ENCODE peak calls at places on chromosomes 3 and 15, in four cellular contexts. D is heart left ventricle, I is pancreas, C is A549. Z is an unnamed sample. For H3K4me1, the result is how much of the 10 kb centered on the place peaks cover.

GRCh38 chr3:128787256-128788253 is 61.6 kb downstream of the RAB7A start:
- DNase-seq in D (no peak), I (no peak), C (peak), Z (no peak)

GRCh38 chr15:99453646-99454045 is 112.1 kb upstream of the MEF2A start:
- DNase-seq in D (peak), I (no peak), C (no peak), Z (no peak)

GRCh38 chr15:50262533-50262932 is 3.0 kb downstream of the HDC start:
- DNase-seq in D (no peak), I (no peak), C (no peak), Z (no peak)

GRCh38 chr15:31222769-31223345 is 103.8 kb upstream of the KLF13 start:
- DNase-seq in D (no peak), I (peak), C (no peak), Z (no peak)

GRCh38 chr3:159821737-159822136 is 166.9 kb upstream of the IL12A start:
- DNase-seq in D (no peak), I (no peak), C (no peak), Z (no peak)

GRCh38 chr3:14480207-14481017 is 59.7 kb downstream of the GRIP2 start:
- DNase-seq in D (peak), I (peak), C (no peak), Z (no peak)

GRCh38 chr15:55279746-55280351 is 9.8 kb downstream of the RAB27A start:
- DNase-seq in D (no peak), I (no peak), C (peak), Z (no peak)

GRCh38 chr3:17025594-17026139 is 140.9 kb downstream of the PLCL2 start:
- DNase-seq in D (no peak), I (no peak), C (no peak), Z (no peak)

GRCh38 chr3:107412376-107412775 is 35.1 kb downstream of the CCDC54 start:
- DNase-seq in D (no peak), I (no peak), C (no peak), Z (no peak)

GRCh38 chr3:62128028-62128427 is 245.3 kb downstream of the FEZF2 start:
- DNase-seq in D (no peak), I (no peak), C (no peak), Z (peak)

GRCh38 chr15:53202876-53203275 is 412.7 kb upstream of the ONECUT1 start:
- DNase-seq in D (no peak), I (no peak), C (no peak), Z (no peak)

GRCh38 chr15:53196235-53196634 is 406.1 kb upstream of the ONECUT1 start:
- DNase-seq in D (no peak), I (no peak), C (no peak), Z (no peak)

GRCh38 chr15:53193149-53193548 is 403.0 kb upstream of the ONECUT1 start:
- DNase-seq in D (no peak), I (no peak), C (no peak), Z (no peak)

DNA sequence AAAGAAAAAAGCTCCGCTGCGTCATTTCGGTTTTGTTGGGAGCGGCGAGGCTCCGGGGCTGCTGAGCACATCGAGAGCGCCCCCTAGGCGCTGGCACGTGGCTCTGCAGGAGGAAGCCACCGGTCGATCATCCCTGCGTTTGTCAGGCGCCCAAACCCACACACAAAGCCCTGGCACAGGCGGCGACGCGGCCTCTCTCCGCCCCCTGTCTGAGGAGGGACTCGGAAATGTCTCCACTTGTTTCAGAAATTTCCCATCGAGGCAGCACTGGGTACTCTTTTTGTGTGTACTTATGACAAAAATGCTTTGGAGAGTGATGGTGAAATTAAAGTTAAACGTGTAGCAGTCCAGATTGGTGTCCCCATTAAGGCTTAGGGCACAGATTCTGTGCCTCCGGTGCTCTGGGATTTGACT is 407.3 kb upstream of the ONECUT1 start:
- DNase-seq in D (peak), I (peak), C (peak), Z (peak)
- H3K4me3 ChIP-seq in D (no peak), I (peak), C (peak), Z (peak)

GRCh38 chr15:91150492-91151160 is 50.6 kb downstream of the SV2B start:
- DNase-seq in D (no peak), I (no peak), C (no peak), Z (no peak)
- H3K4me1 ChIP-seq in D (under half), I (under half), C (under half), Z (under half)

DNA sequence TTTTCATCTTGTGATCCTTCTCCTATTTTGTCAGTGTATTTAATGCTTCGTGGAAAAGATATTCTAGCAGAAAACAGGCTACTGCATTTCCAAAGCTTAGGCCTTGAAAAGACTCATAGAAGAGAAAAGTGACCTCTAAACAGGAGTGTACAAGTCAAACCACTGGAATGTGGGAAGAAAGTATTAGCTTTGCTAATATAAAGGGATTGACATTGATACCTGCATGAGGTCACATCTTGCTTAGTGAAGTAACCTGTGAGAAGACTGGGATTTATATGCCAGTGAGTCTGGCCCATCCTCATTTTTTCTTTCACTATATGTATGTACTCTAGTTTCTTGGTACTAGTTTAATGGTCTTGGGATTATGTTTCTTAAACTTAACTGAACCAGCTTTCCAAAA is 132.9 kb upstream of the TMC3 start:
- DNase-seq in D (no peak), I (no peak), C (no peak), Z (no peak)
- H3K27ac ChIP-seq in D (no peak), I (no peak), C (no peak), Z (no peak)

DNA sequence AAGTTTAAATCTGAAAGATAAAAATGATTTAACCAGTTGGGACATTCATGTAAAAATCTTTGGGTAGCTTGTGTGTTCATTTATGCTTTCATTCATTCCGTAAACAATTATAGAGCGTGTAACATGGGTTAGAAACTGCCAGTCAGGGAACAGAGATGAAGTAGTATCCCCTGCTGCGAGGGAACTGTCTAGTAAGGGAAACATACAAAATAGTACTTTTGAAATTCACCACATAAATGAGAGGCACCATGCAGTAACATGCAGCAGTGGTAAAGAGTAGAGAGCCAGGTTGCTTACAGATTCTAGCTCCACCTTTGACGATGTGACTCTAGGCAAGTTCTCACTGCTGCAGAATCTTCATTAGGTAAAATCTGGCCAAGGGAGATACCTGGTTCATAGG is 921 bp downstream of the DZIP3 start:
- DNase-seq in D (no peak), I (no peak), C (no peak), Z (no peak)
- H3K4me3 ChIP-seq in D (peak), I (peak), C (peak), Z (peak)

DNA sequence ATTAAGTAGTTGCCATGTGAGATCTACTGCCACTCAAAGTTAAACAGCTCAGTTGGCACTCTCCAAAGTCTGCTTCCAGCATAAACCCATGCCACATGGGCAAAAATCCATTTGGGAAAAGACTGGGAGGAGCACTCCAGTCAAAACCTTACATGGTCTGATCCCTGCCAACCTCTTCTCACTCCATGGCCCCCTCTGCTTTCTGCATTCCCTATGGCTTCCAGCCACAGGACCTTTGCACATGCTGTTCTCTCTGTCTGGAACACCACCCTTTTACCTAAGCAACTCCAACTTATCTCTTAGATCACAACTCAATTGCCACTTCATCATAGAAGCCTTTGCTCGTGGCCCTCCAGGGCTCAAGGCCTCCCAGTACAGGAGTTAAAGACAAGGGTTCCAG is 70.4 kb upstream of the WNT5A start:
- DNase-seq in D (no peak), I (no peak), C (no peak), Z (no peak)
- H3K4me1 ChIP-seq in D (under half), I (under half), C (under half), Z (under half)

DNA sequence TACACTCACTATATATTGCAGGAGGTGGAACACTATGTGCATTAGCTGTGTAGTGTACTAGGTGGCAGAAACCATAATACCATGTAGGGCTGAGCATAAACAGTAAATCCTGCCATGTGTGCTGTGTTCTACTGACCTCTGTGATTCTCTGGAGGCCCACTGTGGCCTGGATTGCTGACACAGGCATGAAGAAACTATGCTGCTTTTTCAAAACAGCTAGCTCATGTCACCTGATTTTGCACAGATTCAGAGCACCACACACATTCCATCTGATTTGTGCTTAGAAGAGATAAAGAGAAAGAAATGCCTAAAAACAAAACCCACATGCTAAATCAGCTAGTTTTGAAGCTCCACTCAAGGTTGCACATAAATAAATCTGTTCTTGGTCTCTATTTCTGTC is 1007.8 kb upstream of the SEMA6D start:
- DNase-seq in D (no peak), I (no peak), C (no peak), Z (no peak)
- H3K27ac ChIP-seq in D (no peak), I (no peak), C (no peak), Z (no peak)

GRCh38 chr3:195539479-195539878 is 3.6 kb downstream of the PPP1R2 start:
- DNase-seq in D (no peak), I (no peak), C (no peak), Z (no peak)
- H3K4me3 ChIP-seq in D (no peak), I (no peak), C (no peak), Z (peak)

Z was measured in psoas muscle.